ENCODE peak calls at places on chromosomes 16 and 17, in five cellular contexts. One of them, this sample, is unnamed.

GRCh38 chr17:47305302-47305923 is 18.3 kb upstream of the EFCAB13 start:
- DNase-seq in central memory CD4-positive, alpha-beta T cell: no peak
- DNase-seq in stomach: no peak
- DNase-seq in lower lobe of right lung: no peak
- DNase-seq in activated CD8-positive, alpha-beta memory T cell treated with anti-CD3 and anti-CD28 coated beads for 1 hour: no peak
- DNase-seq in this sample: no peak

GRCh38 chr17:74190154-74190553 is 13.3 kb upstream of the RPL38 start:
- DNase-seq in central memory CD4-positive, alpha-beta T cell: no peak
- DNase-seq in stomach: no peak
- DNase-seq in lower lobe of right lung: no peak
- DNase-seq in activated CD8-positive, alpha-beta memory T cell treated with anti-CD3 and anti-CD28 coated beads for 1 hour: no peak
- DNase-seq in this sample: peak

GRCh38 chr16:48146710-48147109 is 9.1 kb downstream of the ABCC12 start:
- DNase-seq in central memory CD4-positive, alpha-beta T cell: no peak
- DNase-seq in stomach: no peak
- DNase-seq in lower lobe of right lung: no peak
- DNase-seq in activated CD8-positive, alpha-beta memory T cell treated with anti-CD3 and anti-CD28 coated beads for 1 hour: no peak
- DNase-seq in this sample: no peak

GRCh38 chr16:50992366-50993032 is 158.6 kb downstream of the SALL1 start:
- DNase-seq in central memory CD4-positive, alpha-beta T cell: no peak
- DNase-seq in stomach: no peak
- DNase-seq in lower lobe of right lung: no peak
- DNase-seq in activated CD8-positive, alpha-beta memory T cell treated with anti-CD3 and anti-CD28 coated beads for 1 hour: no peak
- DNase-seq in this sample: no peak

GRCh38 chr16:850668-851067 is 50.1 kb upstream of the GNG13 start:
- DNase-seq in central memory CD4-positive, alpha-beta T cell: no peak
- DNase-seq in stomach: no peak
- DNase-seq in lower lobe of right lung: no peak
- DNase-seq in activated CD8-positive, alpha-beta memory T cell treated with anti-CD3 and anti-CD28 coated beads for 1 hour: no peak
- DNase-seq in this sample: no peak

GRCh38 chr16:48481772-48482171 is 96.6 kb upstream of the SIAH1 start:
- DNase-seq in central memory CD4-positive, alpha-beta T cell: no peak
- DNase-seq in stomach: no peak
- DNase-seq in lower lobe of right lung: no peak
- DNase-seq in activated CD8-positive, alpha-beta memory T cell treated with anti-CD3 and anti-CD28 coated beads for 1 hour: no peak
- DNase-seq in this sample: no peak

GRCh38 chr16:13014516-13014915 is 113.1 kb downstream of the SHISA9 start:
- DNase-seq in central memory CD4-positive, alpha-beta T cell: no peak
- DNase-seq in stomach: no peak
- DNase-seq in lower lobe of right lung: no peak
- DNase-seq in activated CD8-positive, alpha-beta memory T cell treated with anti-CD3 and anti-CD28 coated beads for 1 hour: no peak
- DNase-seq in this sample: no peak

GRCh38 chr17:41421116-41421515 is 3.3 kb downstream of the KRT37 start:
- DNase-seq in central memory CD4-positive, alpha-beta T cell: no peak
- DNase-seq in stomach: no peak
- DNase-seq in lower lobe of right lung: no peak
- DNase-seq in activated CD8-positive, alpha-beta memory T cell treated with anti-CD3 and anti-CD28 coated beads for 1 hour: no peak
- DNase-seq in this sample: no peak

GRCh38 chr16:53061701-53062159 is 6.9 kb downstream of the CHD9 start:
- DNase-seq in central memory CD4-positive, alpha-beta T cell: no peak
- DNase-seq in stomach: peak
- DNase-seq in lower lobe of right lung: peak
- DNase-seq in activated CD8-positive, alpha-beta memory T cell treated with anti-CD3 and anti-CD28 coated beads for 1 hour: no peak
- DNase-seq in this sample: no peak

GRCh38 chr16:49442805-49443204 is 69.2 kb downstream of the C16orf78 start:
- DNase-seq in central memory CD4-positive, alpha-beta T cell: no peak
- DNase-seq in stomach: no peak
- DNase-seq in lower lobe of right lung: no peak
- DNase-seq in activated CD8-positive, alpha-beta memory T cell treated with anti-CD3 and anti-CD28 coated beads for 1 hour: no peak
- DNase-seq in this sample: no peak

GRCh38 chr16:84281077-84281476 is 13.6 kb upstream of the WFDC1 start:
- DNase-seq in central memory CD4-positive, alpha-beta T cell: no peak
- DNase-seq in stomach: no peak
- DNase-seq in lower lobe of right lung: no peak
- DNase-seq in activated CD8-positive, alpha-beta memory T cell treated with anti-CD3 and anti-CD28 coated beads for 1 hour: no peak
- DNase-seq in this sample: peak

GRCh38 chr17:7558544-7559306 is at the start of gene TNFSF13:
- DNase-seq in central memory CD4-positive, alpha-beta T cell: no peak
- DNase-seq in stomach: peak
- DNase-seq in lower lobe of right lung: peak
- DNase-seq in activated CD8-positive, alpha-beta memory T cell treated with anti-CD3 and anti-CD28 coated beads for 1 hour: no peak
- DNase-seq in this sample: no peak

GRCh38 chr17:5003214-5003867 is 5.6 kb downstream of the KIF1C start:
- DNase-seq in central memory CD4-positive, alpha-beta T cell: no peak
- DNase-seq in stomach: no peak
- DNase-seq in lower lobe of right lung: no peak
- DNase-seq in activated CD8-positive, alpha-beta memory T cell treated with anti-CD3 and anti-CD28 coated beads for 1 hour: no peak
- DNase-seq in this sample: no peak

GRCh38 chr16:2517954-2518605 is 2.1 kb upstream of the AMDHD2 start:
- DNase-seq in central memory CD4-positive, alpha-beta T cell: no peak
- DNase-seq in stomach: no peak
- DNase-seq in lower lobe of right lung: no peak
- DNase-seq in activated CD8-positive, alpha-beta memory T cell treated with anti-CD3 and anti-CD28 coated beads for 1 hour: no peak
- DNase-seq in this sample: no peak

GRCh38 chr17:50364715-50365114 is 8.3 kb downstream of the MRPL27 start:
- DNase-seq in central memory CD4-positive, alpha-beta T cell: no peak
- DNase-seq in stomach: no peak
- DNase-seq in lower lobe of right lung: no peak
- DNase-seq in activated CD8-positive, alpha-beta memory T cell treated with anti-CD3 and anti-CD28 coated beads for 1 hour: no peak
- DNase-seq in this sample: no peak

GRCh38 chr17:36183811-36184765 is 7.7 kb upstream of the TBC1D3B start:
- DNase-seq in central memory CD4-positive, alpha-beta T cell: no peak
- DNase-seq in stomach: no peak
- DNase-seq in lower lobe of right lung: no peak
- DNase-seq in activated CD8-positive, alpha-beta memory T cell treated with anti-CD3 and anti-CD28 coated beads for 1 hour: no peak
- DNase-seq in this sample: no peak

GRCh38 chr16:60091076-60091475 is 1357.0 kb upstream of the GOT2 start:
- DNase-seq in central memory CD4-positive, alpha-beta T cell: no peak
- DNase-seq in stomach: no peak
- DNase-seq in lower lobe of right lung: no peak
- DNase-seq in activated CD8-positive, alpha-beta memory T cell treated with anti-CD3 and anti-CD28 coated beads for 1 hour: no peak
- DNase-seq in this sample: peak

GRCh38 chr16:49734330-49734729 is 121.6 kb downstream of the ZNF423 start:
- DNase-seq in central memory CD4-positive, alpha-beta T cell: no peak
- DNase-seq in stomach: no peak
- DNase-seq in lower lobe of right lung: no peak
- DNase-seq in activated CD8-positive, alpha-beta memory T cell treated with anti-CD3 and anti-CD28 coated beads for 1 hour: no peak
- DNase-seq in this sample: no peak

GRCh38 chr17:4937553-4937952 is 2.3 kb downstream of the SLC25A11 start:
- DNase-seq in central memory CD4-positive, alpha-beta T cell: no peak
- DNase-seq in stomach: no peak
- DNase-seq in lower lobe of right lung: no peak
- DNase-seq in activated CD8-positive, alpha-beta memory T cell treated with anti-CD3 and anti-CD28 coated beads for 1 hour: no peak
- DNase-seq in this sample: no peak

GRCh38 chr17:2853111-2853721 is 57.0 kb downstream of the RAP1GAP2 start:
- DNase-seq in central memory CD4-positive, alpha-beta T cell: peak
- DNase-seq in stomach: peak
- DNase-seq in lower lobe of right lung: peak
- DNase-seq in activated CD8-positive, alpha-beta memory T cell treated with anti-CD3 and anti-CD28 coated beads for 1 hour: no peak
- DNase-seq in this sample: no peak

GRCh38 chr17:42031584-42031983 is 11.7 kb downstream of the NKIRAS2 start:
- DNase-seq in central memory CD4-positive, alpha-beta T cell: no peak
- DNase-seq in stomach: no peak
- DNase-seq in lower lobe of right lung: no peak
- DNase-seq in activated CD8-positive, alpha-beta memory T cell treated with anti-CD3 and anti-CD28 coated beads for 1 hour: no peak
- DNase-seq in this sample: no peak

GRCh38 chr16:28163699-28164584 is 47.8 kb downstream of the XPO6 start:
- DNase-seq in central memory CD4-positive, alpha-beta T cell: no peak
- DNase-seq in stomach: no peak
- DNase-seq in lower lobe of right lung: peak
- DNase-seq in activated CD8-positive, alpha-beta memory T cell treated with anti-CD3 and anti-CD28 coated beads for 1 hour: no peak
- DNase-seq in this sample: no peak

GRCh38 chr17:47891545-47892088 is 4.4 kb upstream of the SP2 start:
- DNase-seq in central memory CD4-positive, alpha-beta T cell: no peak
- DNase-seq in stomach: no peak
- DNase-seq in lower lobe of right lung: peak
- DNase-seq in activated CD8-positive, alpha-beta memory T cell treated with anti-CD3 and anti-CD28 coated beads for 1 hour: no peak
- DNase-seq in this sample: no peak

GRCh38 chr17:76820523-76820922 is 47.7 kb upstream of the MGAT5B start:
- DNase-seq in central memory CD4-positive, alpha-beta T cell: no peak
- DNase-seq in stomach: no peak
- DNase-seq in lower lobe of right lung: no peak
- DNase-seq in activated CD8-positive, alpha-beta memory T cell treated with anti-CD3 and anti-CD28 coated beads for 1 hour: no peak
- DNase-seq in this sample: no peak

GRCh38 chr17:47257651-47258339 is 4.2 kb downstream of the ITGB3 start:
- DNase-seq in central memory CD4-positive, alpha-beta T cell: no peak
- DNase-seq in stomach: no peak
- DNase-seq in lower lobe of right lung: no peak
- DNase-seq in activated CD8-positive, alpha-beta memory T cell treated with anti-CD3 and anti-CD28 coated beads for 1 hour: no peak
- DNase-seq in this sample: peak

GRCh38 chr16:15493416-15494181 is 59.2 kb downstream of the BMERB1 start:
- DNase-seq in central memory CD4-positive, alpha-beta T cell: no peak
- DNase-seq in stomach: no peak
- DNase-seq in lower lobe of right lung: no peak
- DNase-seq in activated CD8-positive, alpha-beta memory T cell treated with anti-CD3 and anti-CD28 coated beads for 1 hour: no peak
- DNase-seq in this sample: no peak

GRCh38 chr17:58960068-58960467 is 146.6 kb downstream of the TRIM37 start:
- DNase-seq in central memory CD4-positive, alpha-beta T cell: no peak
- DNase-seq in stomach: no peak
- DNase-seq in lower lobe of right lung: no peak
- DNase-seq in activated CD8-positive, alpha-beta memory T cell treated with anti-CD3 and anti-CD28 coated beads for 1 hour: no peak
- DNase-seq in this sample: peak

GRCh38 chr17:9928601-9929341 is 23.7 kb upstream of the RCVRN start:
- DNase-seq in central memory CD4-positive, alpha-beta T cell: no peak
- DNase-seq in stomach: no peak
- DNase-seq in lower lobe of right lung: no peak
- DNase-seq in activated CD8-positive, alpha-beta memory T cell treated with anti-CD3 and anti-CD28 coated beads for 1 hour: no peak
- DNase-seq in this sample: peak

GRCh38 chr17:44137891-44138709 is 3.6 kb upstream of the HROB start:
- DNase-seq in central memory CD4-positive, alpha-beta T cell: no peak
- DNase-seq in stomach: peak
- DNase-seq in lower lobe of right lung: peak
- DNase-seq in activated CD8-positive, alpha-beta memory T cell treated with anti-CD3 and anti-CD28 coated beads for 1 hour: peak
- DNase-seq in this sample: peak

GRCh38 chr17:41656249-41657023 is 32.1 kb upstream of the KRT17 start:
- DNase-seq in central memory CD4-positive, alpha-beta T cell: no peak
- DNase-seq in stomach: no peak
- DNase-seq in lower lobe of right lung: no peak
- DNase-seq in activated CD8-positive, alpha-beta memory T cell treated with anti-CD3 and anti-CD28 coated beads for 1 hour: no peak
- DNase-seq in this sample: no peak

GRCh38 chr17:66803474-66803951 is 31.4 kb upstream of the CACNG5 start:
- DNase-seq in central memory CD4-positive, alpha-beta T cell: no peak
- DNase-seq in stomach: no peak
- DNase-seq in lower lobe of right lung: no peak
- DNase-seq in activated CD8-positive, alpha-beta memory T cell treated with anti-CD3 and anti-CD28 coated beads for 1 hour: no peak
- DNase-seq in this sample: no peak

GRCh38 chr16:75219838-75220237 is 1.1 kb downstream of the CTRB1 start:
- DNase-seq in central memory CD4-positive, alpha-beta T cell: no peak
- DNase-seq in stomach: no peak
- DNase-seq in lower lobe of right lung: no peak
- DNase-seq in activated CD8-positive, alpha-beta memory T cell treated with anti-CD3 and anti-CD28 coated beads for 1 hour: no peak
- DNase-seq in this sample: no peak

GRCh38 chr16:81928975-81929374 is 82.3 kb downstream of the SDR42E1 start:
- DNase-seq in central memory CD4-positive, alpha-beta T cell: no peak
- DNase-seq in stomach: peak
- DNase-seq in lower lobe of right lung: peak
- DNase-seq in activated CD8-positive, alpha-beta memory T cell treated with anti-CD3 and anti-CD28 coated beads for 1 hour: no peak
- DNase-seq in this sample: no peak

GRCh38 chr16:8528471-8528870 is 61.8 kb downstream of the TMEM114 start:
- DNase-seq in central memory CD4-positive, alpha-beta T cell: no peak
- DNase-seq in stomach: no peak
- DNase-seq in lower lobe of right lung: no peak
- DNase-seq in activated CD8-positive, alpha-beta memory T cell treated with anti-CD3 and anti-CD28 coated beads for 1 hour: no peak
- DNase-seq in this sample: no peak

GRCh38 chr17:81097134-81097942 is 62.4 kb downstream of the BAIAP2 start:
- DNase-seq in central memory CD4-positive, alpha-beta T cell: peak
- DNase-seq in stomach: peak
- DNase-seq in lower lobe of right lung: peak
- DNase-seq in activated CD8-positive, alpha-beta memory T cell treated with anti-CD3 and anti-CD28 coated beads for 1 hour: peak
- DNase-seq in this sample: peak

GRCh38 chr17:76039121-76039520 is 12.0 kb upstream of the EVPL start:
- DNase-seq in central memory CD4-positive, alpha-beta T cell: no peak
- DNase-seq in stomach: no peak
- DNase-seq in lower lobe of right lung: no peak
- DNase-seq in activated CD8-positive, alpha-beta memory T cell treated with anti-CD3 and anti-CD28 coated beads for 1 hour: no peak
- DNase-seq in this sample: no peak

This sample was measured in SK-MEL-5.